ENCODE peak calls at places on chromosomes 1 and 21, in five cellular contexts. S, I, Z, H and O are unnamed samples.
A peak's percentile ranks its signal among the peaks of the same experiment; 100 is the strongest.

GRCh38 chr1:995665-996633 is 3.9 kb downstream of the HES4 start:
- DNase-seq in S (no peak), I (no peak), Z (no peak), H (no peak), O (no peak)

GRCh38 chr21:34979383-34979782 is 69.7 kb downstream of the RUNX1 start:
- DNase-seq in S (no peak), I (no peak), Z (no peak), H (no peak), O (no peak)

GRCh38 chr21:29376556-29376955 is 77.8 kb downstream of the BACH1 start:
- DNase-seq in S (peak; percentile 23), I (no peak), Z (peak; percentile 65), H (peak; percentile 20), O (peak; percentile 48)

GRCh38 chr1:156581661-156582387 is 2.3 kb downstream of the TTC24 start:
- DNase-seq in S (no peak), I (no peak), Z (no peak), H (no peak), O (no peak)

GRCh38 chr1:35708179-35708891 is 10.3 kb downstream of the C1orf216 start:
- DNase-seq in S (no peak), I (no peak), Z (no peak), H (no peak), O (no peak)

GRCh38 chr1:17109897-17110554 is 9.2 kb downstream of the PADI2 start:
- DNase-seq in S (no peak), I (no peak), Z (no peak), H (no peak), O (no peak)

GRCh38 chr1:41953291-41953690 is 34.6 kb upstream of the HIVEP3 start:
- DNase-seq in S (no peak), I (no peak), Z (no peak), H (no peak), O (no peak)

GRCh38 chr1:1390675-1391074 is 8.5 kb downstream of the CCNL2 start:
- DNase-seq in S (no peak), I (no peak), Z (peak; percentile 22), H (no peak), O (no peak)

GRCh38 chr21:35203093-35204021 is 154.3 kb upstream of the RUNX1 start:
- DNase-seq in S (no peak), I (no peak), Z (no peak), H (peak; percentile 48), O (peak; percentile 84)

GRCh38 chr1:53340660-53341520 is 13.0 kb upstream of the LRP8 start:
- DNase-seq in S (no peak), I (no peak), Z (no peak), H (peak; percentile 5), O (peak; percentile 32)

GRCh38 chr1:230534224-230534623 is 108.1 kb upstream of the COG2 start:
- DNase-seq in S (no peak), I (no peak), Z (no peak), H (no peak), O (no peak)

GRCh38 chr21:36325373-36326010 is 5.5 kb downstream of the MORC3 start:
- DNase-seq in S (no peak), I (no peak), Z (no peak), H (peak; percentile 73), O (peak; percentile 62)

GRCh38 chr1:207405814-207406213 is 48.3 kb upstream of the CR2 start:
- DNase-seq in S (no peak), I (no peak), Z (no peak), H (no peak), O (no peak)

GRCh38 chr1:89095737-89096136 is 30.2 kb downstream of the GBP2 start:
- DNase-seq in S (no peak), I (no peak), Z (no peak), H (no peak), O (no peak)

GRCh38 chr1:200869753-200870391 is 2.9 kb upstream of the GPR25 start:
- DNase-seq in S (no peak), I (no peak), Z (no peak), H (no peak), O (no peak)

GRCh38 chr1:226602186-226603029 is 53.8 kb downstream of the STUM start:
- DNase-seq in S (no peak), I (peak; percentile 57), Z (no peak), H (no peak), O (no peak)

GRCh38 chr1:149995927-149996326 is 14.6 kb downstream of the OTUD7B start:
- DNase-seq in S (peak; percentile 33), I (no peak), Z (no peak), H (peak; percentile 88), O (peak; percentile 56)

GRCh38 chr1:96565546-96565945 is 156.0 kb upstream of the PTBP2 start:
- DNase-seq in S (no peak), I (no peak), Z (no peak), H (no peak), O (no peak)

GRCh38 chr1:119731741-119732430 is 20.2 kb downstream of the PHGDH start:
- DNase-seq in S (no peak), I (no peak), Z (no peak), H (peak; percentile 28), O (no peak)

GRCh38 chr1:50257940-50258339 is 149.2 kb downstream of the ELAVL4 start:
- DNase-seq in S (no peak), I (no peak), Z (no peak), H (no peak), O (no peak)

GRCh38 chr1:156842618-156843300 is 16.2 kb downstream of the INSRR start:
- DNase-seq in S (no peak), I (no peak), Z (no peak), H (no peak), O (no peak)

GRCh38 chr1:223393275-223394214 is at the start of gene CCDC185:
- DNase-seq in S (no peak), I (peak; percentile 21), Z (peak; percentile 51), H (peak; percentile 24), O (no peak)

GRCh38 chr1:203178083-203178482 is 2.5 kb upstream of the MYBPH start:
- DNase-seq in S (no peak), I (no peak), Z (no peak), H (peak; percentile 54), O (peak; percentile 90)

GRCh38 chr1:115829023-115829674 is 11.8 kb downstream of the NHLH2 start:
- DNase-seq in S (no peak), I (no peak), Z (peak; percentile 52), H (peak; percentile 61), O (peak; percentile 90)

GRCh38 chr1:8985915-8986813 is 40.1 kb downstream of the SLC2A7 start:
- DNase-seq in S (no peak), I (peak; percentile 25), Z (peak; percentile 73), H (peak; percentile 91), O (peak; percentile 97)

GRCh38 chr1:52472384-52472783 is 68.0 kb downstream of the PRPF38A start:
- DNase-seq in S (no peak), I (no peak), Z (no peak), H (no peak), O (no peak)

GRCh38 chr1:246091477-246091876 is 415.6 kb downstream of the SMYD3 start:
- DNase-seq in S (no peak), I (no peak), Z (no peak), H (no peak), O (no peak)

GRCh38 chr21:35050348-35051286 is 1.5 kb upstream of the RUNX1 start:
- DNase-seq in S (no peak), I (no peak), Z (no peak), H (peak; percentile 64), O (no peak)

GRCh38 chr1:221040716-221041275 is 161.6 kb downstream of the HLX start:
- DNase-seq in S (no peak), I (no peak), Z (no peak), H (peak; percentile 35), O (no peak)

GRCh38 chr21:43664358-43664757 is 5.0 kb downstream of the RRP1B start:
- DNase-seq in S (no peak), I (no peak), Z (no peak), H (no peak), O (no peak)

GRCh38 chr1:171313319-171313834 is 606 bp upstream of the FMO4 start:
- DNase-seq in S (no peak), I (no peak), Z (no peak), H (no peak), O (no peak)

GRCh38 chr1:235078927-235079381 is 49.7 kb downstream of the TOMM20 start:
- DNase-seq in S (no peak), I (no peak), Z (peak; percentile 14), H (peak; percentile 81), O (peak; percentile 51)

GRCh38 chr1:6066680-6067079 is 21.0 kb downstream of the KCNAB2 start:
- DNase-seq in S (no peak), I (no peak), Z (no peak), H (no peak), O (no peak)

GRCh38 chr1:228050571-228051181 is 31.8 kb upstream of the ARF1 start:
- DNase-seq in S (no peak), I (no peak), Z (no peak), H (no peak), O (no peak)

GRCh38 chr1:218281285-218281684 is 3.8 kb upstream of the RRP15 start:
- DNase-seq in S (no peak), I (no peak), Z (no peak), H (no peak), O (peak; percentile 42)

GRCh38 chr1:233406339-233406960 is 78.9 kb downstream of the MAP3K21 start:
- DNase-seq in S (no peak), I (no peak), Z (no peak), H (peak; percentile 2), O (no peak)

GRCh38 chr1:186974774-186975181 is 146.0 kb downstream of the PLA2G4A start:
- DNase-seq in S (no peak), I (no peak), Z (no peak), H (peak; percentile 53), O (peak; percentile 53)

GRCh38 chr21:34916446-34916845 is 132.7 kb downstream of the RUNX1 start:
- DNase-seq in S (no peak), I (no peak), Z (no peak), H (peak; percentile 43), O (no peak)

GRCh38 chr1:156342556-156342955 is 4.2 kb downstream of the TSACC start:
- DNase-seq in S (no peak), I (no peak), Z (no peak), H (peak; percentile 54), O (no peak)

GRCh38 chr1:24203404-24203803 is 16.3 kb upstream of the IFNLR1 start:
- DNase-seq in S (no peak), I (no peak), Z (no peak), H (peak; percentile 42), O (no peak)